ENCODE peak calls at places on chromosomes 5 and 9, in seven cellular contexts. U is AG08395; A is neural progenitor cell; Z is CD8-positive, alpha-beta memory T cell; I is stimulated activated naive B cell treated with anti-CD40 and anti-IgM and Interleukin-4, amounts not matched to agents 10 μg/mL and 1 μg/mL and 100 μg/mL, for 72 hours; J is IMR-90; O is SW480. F is an unnamed sample.

GRCh38 chr9:4501147-4501507 is 10.9 kb downstream of the SLC1A1 start:
- DNase-seq in A (no peak), Z (no peak), U (no peak), O (no peak), J (no peak), I (no peak), F (no peak)

GRCh38 chr5:5719292-5719691 is 296.8 kb downstream of the ICE1 start:
- DNase-seq in J (no peak), Z (no peak), I (no peak), A (no peak), U (no peak), O (no peak), F (peak; percentile 55)

GRCh38 chr5:179558912-179559279 is 8.5 kb downstream of the RUFY1 start:
- DNase-seq in I (no peak), U (peak; percentile 11), Z (no peak), O (peak; percentile 52), A (peak; percentile 79), J (peak; percentile 10), F (peak; percentile 30)

GRCh38 chr5:16673241-16673998 is 56.6 kb upstream of the RETREG1 start:
- DNase-seq in U (no peak), Z (no peak), A (no peak), O (no peak), J (no peak), I (no peak), F (no peak)

GRCh38 chr5:37840036-37840909 is at the start of gene GDNF:
- DNase-seq in O (no peak), U (peak; percentile 82), Z (no peak), A (peak; percentile 70), J (peak; percentile 77), I (no peak), F (peak; percentile 23)

GRCh38 chr9:130138791-130139190 is 33.4 kb upstream of the NCS1 start:
- DNase-seq in I (no peak), J (peak; percentile 97), A (no peak), U (peak; percentile 93), Z (no peak), O (peak; percentile 69), F (peak; percentile 92)

GRCh38 chr9:33320568-33321261 is 30.4 kb downstream of the NFX1 start:
- DNase-seq in A (no peak), U (peak; percentile 87), J (peak; percentile 98), Z (no peak), I (no peak), O (no peak), F (no peak)

GRCh38 chr9:132609184-132609583 is 26.8 kb downstream of the BARHL1 start:
- DNase-seq in A (peak; percentile 88), O (no peak), U (no peak), I (no peak), Z (no peak), J (no peak), F (no peak)

GRCh38 chr9:7115606-7116005 is 357.8 kb downstream of the KDM4C start:
- DNase-seq in A (no peak), J (no peak), Z (no peak), I (no peak), U (no peak), O (no peak), F (no peak)

GRCh38 chr5:159826351-159827222 is 89.7 kb upstream of the ADRA1B start:
- DNase-seq in U (peak; percentile 56), J (peak; percentile 81), Z (no peak), A (no peak), I (no peak), O (peak; percentile 96), F (peak; percentile 81)

GRCh38 chr9:127711226-127711701 is 4.2 kb downstream of the PTRH1 start:
- DNase-seq in Z (no peak), A (no peak), O (peak; percentile 73), J (no peak), I (no peak), U (no peak), F (no peak)

GRCh38 chr9:116189683-116190082 is 36.1 kb downstream of the PAPPA start:
- DNase-seq in J (no peak), O (no peak), Z (no peak), I (no peak), U (no peak), A (no peak), F (peak; percentile 83)

GRCh38 chr5:142014911-142015584 is 2.2 kb upstream of the GNPDA1 start:
- DNase-seq in I (peak; percentile 54), U (peak; percentile 36), A (peak; percentile 44), Z (peak; percentile 18), O (peak; percentile 73), J (peak; percentile 62), F (no peak)

GRCh38 chr5:173477320-173478055 is 139.0 kb downstream of the BOD1 start:
- DNase-seq in Z (no peak), U (peak; percentile 49), I (no peak), A (no peak), O (no peak), J (peak; percentile 93), F (no peak)

GRCh38 chr9:108671156-108671555 is 184.6 kb downstream of the ACTL7B start:
- DNase-seq in U (peak; percentile 54), Z (no peak), J (peak; percentile 1), A (peak; percentile 53), I (no peak), O (peak; percentile 49), F (no peak)

GRCh38 chr5:1110930-1111726 is 735 bp downstream of the SLC12A7 start:
- DNase-seq in U (peak; percentile 21), A (peak; percentile 74), J (no peak), O (peak; percentile 24), Z (peak; percentile 14), I (no peak), F (peak; percentile 63)

GRCh38 chr5:164235176-164235914 is 729.9 kb downstream of the MAT2B start:
- DNase-seq in I (no peak), O (no peak), U (no peak), J (peak; percentile 79), Z (no peak), A (no peak), F (no peak)

GRCh38 chr5:151448038-151448985 is 909 bp downstream of the SLC36A1 start:
- DNase-seq in Z (no peak), U (no peak), J (no peak), O (peak; percentile 66), I (no peak), A (peak; percentile 67), F (peak; percentile 36)

GRCh38 chr5:150582281-150582791 is 58.1 kb upstream of the SYNPO start:
- DNase-seq in O (peak; percentile 67), Z (no peak), U (no peak), I (no peak), A (peak; percentile 59), J (peak; percentile 69), F (peak; percentile 33)

GRCh38 chr5:84092738-84093137 is 291.9 kb downstream of the EDIL3 start:
- DNase-seq in O (no peak), I (no peak), U (no peak), J (no peak), A (no peak), Z (no peak), F (no peak)

GRCh38 chr9:7147136-7148090 is 389.6 kb downstream of the KDM4C start:
- DNase-seq in O (no peak), J (peak; percentile 27), I (no peak), A (no peak), Z (no peak), U (no peak), F (peak; percentile 78)

GRCh38 chr5:134540747-134541733 is 15.6 kb downstream of the JADE2 start:
- DNase-seq in A (no peak), Z (no peak), J (no peak), O (no peak), I (peak; percentile 86), U (no peak), F (no peak)

GRCh38 chr5:149406203-149406978 is 27.3 kb upstream of the IL17B start:
- DNase-seq in J (peak; percentile 94), I (no peak), O (no peak), A (peak; percentile 21), U (peak; percentile 97), Z (no peak), F (no peak)

GRCh38 chr5:62348723-62349481 is 42.9 kb downstream of the KIF2A start:
- DNase-seq in I (no peak), A (no peak), U (no peak), O (no peak), Z (no peak), J (no peak), F (no peak)

GRCh38 chr5:171207256-171207866 is 101.7 kb upstream of the TLX3 start:
- DNase-seq in I (peak; percentile 12), A (peak; percentile 61), Z (no peak), U (peak; percentile 46), O (peak; percentile 23), J (peak; percentile 57), F (no peak)

GRCh38 chr5:44774279-44774880 is 34.4 kb upstream of the MRPS30 start:
- DNase-seq in Z (no peak), U (peak; percentile 63), J (peak; percentile 52), A (peak; percentile 59), I (no peak), O (peak; percentile 43), F (no peak)

GRCh38 chr9:88425538-88425950 is 37.3 kb downstream of the SPIN1 start:
- DNase-seq in U (no peak), J (peak; percentile 34), O (no peak), I (no peak), Z (no peak), A (no peak), F (no peak)

GRCh38 chr5:178314066-178314660 is 81.6 kb upstream of the PHYKPL start:
- DNase-seq in A (no peak), O (no peak), I (no peak), Z (no peak), J (no peak), U (peak; percentile 79), F (no peak)

GRCh38 chr5:53397141-53397794 is 83.2 kb upstream of the FST start:
- DNase-seq in A (no peak), U (no peak), Z (no peak), I (no peak), O (no peak), J (no peak), F (no peak)

GRCh38 chr5:16568875-16569580 is 47.8 kb downstream of the RETREG1 start:
- DNase-seq in Z (no peak), J (no peak), I (no peak), O (no peak), U (peak; percentile 40), A (no peak), F (no peak)

GRCh38 chr5:61301820-61302563 is 30.1 kb upstream of the ZSWIM6 start:
- DNase-seq in J (peak; percentile 100), I (no peak), A (peak; percentile 27), U (peak; percentile 94), O (peak; percentile 91), Z (no peak), F (peak; percentile 86)

GRCh38 chr9:87884578-87885459 is 2.1 kb downstream of the SPATA31E1 start:
- DNase-seq in A (no peak), I (no peak), J (no peak), O (no peak), U (no peak), Z (no peak), F (no peak)

GRCh38 chr5:65721050-65721774 is 697 bp downstream of the SGTB start:
- DNase-seq in U (peak; percentile 67), Z (no peak), J (peak; percentile 83), O (peak; percentile 78), I (peak; percentile 8), A (peak; percentile 50), F (peak; percentile 79)

GRCh38 chr5:74415695-74416102 is 224.8 kb downstream of the ENC1 start:
- DNase-seq in I (no peak), U (no peak), J (no peak), A (no peak), O (no peak), Z (no peak), F (no peak)

GRCh38 chr5:165805756-165806155 is 2300.3 kb downstream of the MAT2B start:
- DNase-seq in O (peak; percentile 5), U (no peak), Z (no peak), I (no peak), A (peak; percentile 47), J (no peak), F (no peak)

GRCh38 chr9:133963166-133963565 is 29.0 kb downstream of the VAV2 start:
- DNase-seq in U (no peak), Z (no peak), J (no peak), I (no peak), A (no peak), O (no peak), F (no peak)